ENCODE peak calls at places on chromosomes 7 and 10, in ten cellular contexts. One of them, this sample, is unnamed.

GRCh38 chr10:77501152-77501845 is 136.3 kb downstream of the KCNMA1 start:
- DNase-seq in amniotic stem cell: peak
- DNase-seq in HFF-Myc: no peak
- DNase-seq in H9: no peak
- DNase-seq in heart left ventricle: no peak
- DNase-seq in stimulated activated naive CD4-positive, alpha-beta T cell: no peak
- DNase-seq in AG20443: peak
- DNase-seq in upper lobe of left lung: no peak
- DNase-seq in NAMALWA: no peak
- DNase-seq in T-helper 2 cell: no peak
- DNase-seq in this sample: peak

GRCh38 chr10:31134303-31134928 is 102.8 kb upstream of the ZNF438 start:
- DNase-seq in heart left ventricle: no peak
- DNase-seq in H9: no peak
- DNase-seq in AG20443: peak
- DNase-seq in upper lobe of left lung: no peak
- DNase-seq in stimulated activated naive CD4-positive, alpha-beta T cell: no peak
- DNase-seq in HFF-Myc: peak
- DNase-seq in T-helper 2 cell: no peak
- DNase-seq in NAMALWA: no peak
- DNase-seq in amniotic stem cell: no peak
- DNase-seq in this sample: no peak

GRCh38 chr10:63348210-63348850 is 117.4 kb downstream of the JMJD1C start:
- DNase-seq in upper lobe of left lung: no peak
- DNase-seq in T-helper 2 cell: no peak
- DNase-seq in HFF-Myc: no peak
- DNase-seq in H9: no peak
- DNase-seq in amniotic stem cell: no peak
- DNase-seq in heart left ventricle: no peak
- DNase-seq in stimulated activated naive CD4-positive, alpha-beta T cell: no peak
- DNase-seq in NAMALWA: no peak
- DNase-seq in AG20443: no peak
- DNase-seq in this sample: no peak

GRCh38 chr7:97418312-97418711 is 300.8 kb downstream of the SDHAF3 start:
- DNase-seq in heart left ventricle: no peak
- DNase-seq in amniotic stem cell: no peak
- DNase-seq in HFF-Myc: no peak
- DNase-seq in upper lobe of left lung: no peak
- DNase-seq in H9: peak
- DNase-seq in T-helper 2 cell: no peak
- DNase-seq in NAMALWA: peak
- DNase-seq in stimulated activated naive CD4-positive, alpha-beta T cell: no peak
- DNase-seq in AG20443: no peak
- DNase-seq in this sample: no peak

GRCh38 chr10:59563506-59563905 is 146.1 kb downstream of the SLC16A9 start:
- DNase-seq in HFF-Myc: no peak
- DNase-seq in T-helper 2 cell: no peak
- DNase-seq in heart left ventricle: no peak
- DNase-seq in amniotic stem cell: no peak
- DNase-seq in H9: no peak
- DNase-seq in AG20443: no peak
- DNase-seq in upper lobe of left lung: no peak
- DNase-seq in stimulated activated naive CD4-positive, alpha-beta T cell: no peak
- DNase-seq in NAMALWA: no peak
- DNase-seq in this sample: no peak

GRCh38 chr10:124616040-124616835 is 127.9 kb downstream of the FAM53B start:
- DNase-seq in upper lobe of left lung: peak
- DNase-seq in T-helper 2 cell: no peak
- DNase-seq in AG20443: no peak
- DNase-seq in heart left ventricle: no peak
- DNase-seq in stimulated activated naive CD4-positive, alpha-beta T cell: no peak
- DNase-seq in NAMALWA: no peak
- DNase-seq in H9: peak
- DNase-seq in HFF-Myc: no peak
- DNase-seq in amniotic stem cell: no peak
- DNase-seq in this sample: no peak

GRCh38 chr10:129035052-129035805 is 431.8 kb upstream of the MGMT start:
- DNase-seq in H9: no peak
- DNase-seq in AG20443: no peak
- DNase-seq in T-helper 2 cell: no peak
- DNase-seq in NAMALWA: no peak
- DNase-seq in amniotic stem cell: no peak
- DNase-seq in HFF-Myc: no peak
- DNase-seq in heart left ventricle: no peak
- DNase-seq in upper lobe of left lung: peak
- DNase-seq in stimulated activated naive CD4-positive, alpha-beta T cell: peak
- DNase-seq in this sample: no peak

GRCh38 chr7:84196007-84196551 is 1.5 kb upstream of the SEMA3A start:
- DNase-seq in upper lobe of left lung: no peak
- DNase-seq in H9: peak
- DNase-seq in HFF-Myc: no peak
- DNase-seq in amniotic stem cell: no peak
- DNase-seq in NAMALWA: no peak
- DNase-seq in AG20443: peak
- DNase-seq in heart left ventricle: no peak
- DNase-seq in T-helper 2 cell: no peak
- DNase-seq in stimulated activated naive CD4-positive, alpha-beta T cell: no peak
- DNase-seq in this sample: no peak

GRCh38 chr7:151858456-151858855 is 18.5 kb downstream of the PRKAG2 start:
- DNase-seq in upper lobe of left lung: no peak
- DNase-seq in H9: no peak
- DNase-seq in amniotic stem cell: no peak
- DNase-seq in T-helper 2 cell: no peak
- DNase-seq in HFF-Myc: no peak
- DNase-seq in heart left ventricle: no peak
- DNase-seq in AG20443: no peak
- DNase-seq in stimulated activated naive CD4-positive, alpha-beta T cell: no peak
- DNase-seq in NAMALWA: no peak
- DNase-seq in this sample: no peak

GRCh38 chr7:104137511-104137910 is 70.3 kb downstream of the ORC5 start:
- DNase-seq in NAMALWA: no peak
- DNase-seq in stimulated activated naive CD4-positive, alpha-beta T cell: no peak
- DNase-seq in upper lobe of left lung: no peak
- DNase-seq in T-helper 2 cell: no peak
- DNase-seq in AG20443: no peak
- DNase-seq in H9: peak
- DNase-seq in heart left ventricle: no peak
- DNase-seq in amniotic stem cell: no peak
- DNase-seq in HFF-Myc: no peak
- DNase-seq in this sample: no peak

GRCh38 chr7:11473807-11474424 is 358.1 kb downstream of the THSD7A start:
- DNase-seq in HFF-Myc: no peak
- DNase-seq in NAMALWA: no peak
- DNase-seq in amniotic stem cell: no peak
- DNase-seq in heart left ventricle: no peak
- DNase-seq in AG20443: no peak
- DNase-seq in T-helper 2 cell: no peak
- DNase-seq in stimulated activated naive CD4-positive, alpha-beta T cell: no peak
- DNase-seq in H9: no peak
- DNase-seq in upper lobe of left lung: no peak
- DNase-seq in this sample: no peak

GRCh38 chr10:9229702-9230101 is 1175.2 kb downstream of the GATA3 start:
- DNase-seq in T-helper 2 cell: no peak
- DNase-seq in H9: no peak
- DNase-seq in heart left ventricle: no peak
- DNase-seq in amniotic stem cell: no peak
- DNase-seq in upper lobe of left lung: no peak
- DNase-seq in AG20443: no peak
- DNase-seq in NAMALWA: no peak
- DNase-seq in stimulated activated naive CD4-positive, alpha-beta T cell: no peak
- DNase-seq in HFF-Myc: no peak
- DNase-seq in this sample: no peak

GRCh38 chr7:90599892-90600555 is 3.9 kb downstream of the CDK14 start:
- DNase-seq in T-helper 2 cell: no peak
- DNase-seq in NAMALWA: peak
- DNase-seq in heart left ventricle: no peak
- DNase-seq in stimulated activated naive CD4-positive, alpha-beta T cell: no peak
- DNase-seq in amniotic stem cell: no peak
- DNase-seq in AG20443: no peak
- DNase-seq in H9: no peak
- DNase-seq in upper lobe of left lung: no peak
- DNase-seq in HFF-Myc: no peak
- DNase-seq in this sample: no peak

GRCh38 chr10:3949741-3950140 is 164.7 kb upstream of the KLF6 start:
- DNase-seq in AG20443: no peak
- DNase-seq in NAMALWA: no peak
- DNase-seq in stimulated activated naive CD4-positive, alpha-beta T cell: no peak
- DNase-seq in HFF-Myc: no peak
- DNase-seq in H9: no peak
- DNase-seq in upper lobe of left lung: no peak
- DNase-seq in heart left ventricle: no peak
- DNase-seq in amniotic stem cell: no peak
- DNase-seq in T-helper 2 cell: no peak
- DNase-seq in this sample: no peak

GRCh38 chr7:137009404-137009803 is 141.0 kb downstream of the CHRM2 start:
- DNase-seq in HFF-Myc: no peak
- DNase-seq in stimulated activated naive CD4-positive, alpha-beta T cell: no peak
- DNase-seq in amniotic stem cell: no peak
- DNase-seq in heart left ventricle: no peak
- DNase-seq in NAMALWA: no peak
- DNase-seq in upper lobe of left lung: no peak
- DNase-seq in AG20443: no peak
- DNase-seq in H9: no peak
- DNase-seq in T-helper 2 cell: no peak
- DNase-seq in this sample: no peak

GRCh38 chr10:12322583-12323131 is 26.7 kb upstream of the CAMK1D start:
- DNase-seq in upper lobe of left lung: no peak
- DNase-seq in NAMALWA: no peak
- DNase-seq in amniotic stem cell: no peak
- DNase-seq in HFF-Myc: no peak
- DNase-seq in stimulated activated naive CD4-positive, alpha-beta T cell: no peak
- DNase-seq in heart left ventricle: no peak
- DNase-seq in T-helper 2 cell: no peak
- DNase-seq in H9: no peak
- DNase-seq in AG20443: no peak
- DNase-seq in this sample: no peak

GRCh38 chr10:3636356-3637181 is 148.4 kb downstream of the KLF6 start:
- DNase-seq in upper lobe of left lung: peak
- DNase-seq in heart left ventricle: no peak
- DNase-seq in stimulated activated naive CD4-positive, alpha-beta T cell: no peak
- DNase-seq in amniotic stem cell: no peak
- DNase-seq in T-helper 2 cell: no peak
- DNase-seq in NAMALWA: no peak
- DNase-seq in AG20443: no peak
- DNase-seq in H9: no peak
- DNase-seq in HFF-Myc: no peak
- DNase-seq in this sample: no peak

GRCh38 chr10:89391882-89392756 is at the start of gene IFIT1:
- DNase-seq in AG20443: peak
- DNase-seq in heart left ventricle: peak
- DNase-seq in T-helper 2 cell: peak
- DNase-seq in H9: peak
- DNase-seq in upper lobe of left lung: no peak
- DNase-seq in HFF-Myc: peak
- DNase-seq in stimulated activated naive CD4-positive, alpha-beta T cell: peak
- DNase-seq in amniotic stem cell: peak
- DNase-seq in NAMALWA: peak
- DNase-seq in this sample: peak

GRCh38 chr10:133169173-133169947 is 9.3 kb downstream of the KNDC1 start:
- DNase-seq in AG20443: no peak
- DNase-seq in T-helper 2 cell: no peak
- DNase-seq in NAMALWA: no peak
- DNase-seq in H9: peak
- DNase-seq in upper lobe of left lung: peak
- DNase-seq in stimulated activated naive CD4-positive, alpha-beta T cell: no peak
- DNase-seq in amniotic stem cell: no peak
- DNase-seq in heart left ventricle: no peak
- DNase-seq in HFF-Myc: no peak
- DNase-seq in this sample: no peak

GRCh38 chr10:28925154-28925663 is 247.9 kb downstream of the BAMBI start:
- DNase-seq in AG20443: peak
- DNase-seq in H9: peak
- DNase-seq in NAMALWA: no peak
- DNase-seq in heart left ventricle: no peak
- DNase-seq in amniotic stem cell: no peak
- DNase-seq in stimulated activated naive CD4-positive, alpha-beta T cell: no peak
- DNase-seq in HFF-Myc: no peak
- DNase-seq in upper lobe of left lung: peak
- DNase-seq in T-helper 2 cell: no peak
- DNase-seq in this sample: no peak

GRCh38 chr10:72340510-72340895 is 14.2 kb downstream of the DNAJB12 start:
- DNase-seq in T-helper 2 cell: peak
- DNase-seq in heart left ventricle: no peak
- DNase-seq in HFF-Myc: no peak
- DNase-seq in upper lobe of left lung: peak
- DNase-seq in H9: peak
- DNase-seq in AG20443: peak
- DNase-seq in stimulated activated naive CD4-positive, alpha-beta T cell: peak
- DNase-seq in amniotic stem cell: no peak
- DNase-seq in NAMALWA: peak
- DNase-seq in this sample: no peak

GRCh38 chr7:113367187-113367586 is 248.8 kb upstream of the SMIM30 start:
- DNase-seq in H9: no peak
- DNase-seq in AG20443: no peak
- DNase-seq in amniotic stem cell: no peak
- DNase-seq in T-helper 2 cell: no peak
- DNase-seq in stimulated activated naive CD4-positive, alpha-beta T cell: no peak
- DNase-seq in heart left ventricle: no peak
- DNase-seq in upper lobe of left lung: no peak
- DNase-seq in NAMALWA: no peak
- DNase-seq in HFF-Myc: no peak
- DNase-seq in this sample: no peak

GRCh38 chr10:118210276-118210675 is 131.8 kb downstream of the FAM204A start:
- DNase-seq in stimulated activated naive CD4-positive, alpha-beta T cell: no peak
- DNase-seq in upper lobe of left lung: no peak
- DNase-seq in heart left ventricle: no peak
- DNase-seq in NAMALWA: no peak
- DNase-seq in T-helper 2 cell: no peak
- DNase-seq in HFF-Myc: no peak
- DNase-seq in AG20443: no peak
- DNase-seq in H9: no peak
- DNase-seq in amniotic stem cell: no peak
- DNase-seq in this sample: no peak

GRCh38 chr7:158317238-158318205 is 270.1 kb downstream of the PTPRN2 start:
- DNase-seq in HFF-Myc: no peak
- DNase-seq in NAMALWA: no peak
- DNase-seq in T-helper 2 cell: no peak
- DNase-seq in upper lobe of left lung: peak
- DNase-seq in stimulated activated naive CD4-positive, alpha-beta T cell: no peak
- DNase-seq in amniotic stem cell: no peak
- DNase-seq in H9: peak
- DNase-seq in AG20443: peak
- DNase-seq in heart left ventricle: no peak
- DNase-seq in this sample: no peak

GRCh38 chr7:55060690-55061414 is 42.0 kb downstream of the EGFR start:
- DNase-seq in stimulated activated naive CD4-positive, alpha-beta T cell: no peak
- DNase-seq in heart left ventricle: no peak
- DNase-seq in amniotic stem cell: no peak
- DNase-seq in T-helper 2 cell: no peak
- DNase-seq in HFF-Myc: no peak
- DNase-seq in H9: no peak
- DNase-seq in NAMALWA: no peak
- DNase-seq in AG20443: peak
- DNase-seq in upper lobe of left lung: no peak
- DNase-seq in this sample: no peak

GRCh38 chr7:74173491-74173865 is 678 bp upstream of the EIF4H start:
- DNase-seq in HFF-Myc: no peak
- DNase-seq in heart left ventricle: no peak
- DNase-seq in AG20443: no peak
- DNase-seq in amniotic stem cell: no peak
- DNase-seq in stimulated activated naive CD4-positive, alpha-beta T cell: no peak
- DNase-seq in H9: no peak
- DNase-seq in NAMALWA: peak
- DNase-seq in upper lobe of left lung: no peak
- DNase-seq in T-helper 2 cell: no peak
- DNase-seq in this sample: no peak

GRCh38 chr10:33005322-33006282 is 47.6 kb upstream of the ITGB1 start:
- DNase-seq in upper lobe of left lung: peak
- DNase-seq in AG20443: peak
- DNase-seq in HFF-Myc: peak
- DNase-seq in heart left ventricle: peak
- DNase-seq in NAMALWA: no peak
- DNase-seq in stimulated activated naive CD4-positive, alpha-beta T cell: no peak
- DNase-seq in H9: peak
- DNase-seq in T-helper 2 cell: no peak
- DNase-seq in amniotic stem cell: peak
- DNase-seq in this sample: no peak

GRCh38 chr7:106126170-106126938 is 14.2 kb upstream of the SYPL1 start:
- DNase-seq in HFF-Myc: no peak
- DNase-seq in stimulated activated naive CD4-positive, alpha-beta T cell: peak
- DNase-seq in heart left ventricle: no peak
- DNase-seq in amniotic stem cell: no peak
- DNase-seq in AG20443: no peak
- DNase-seq in NAMALWA: peak
- DNase-seq in T-helper 2 cell: no peak
- DNase-seq in H9: no peak
- DNase-seq in upper lobe of left lung: no peak
- DNase-seq in this sample: peak